ENCODE peak calls at places on chromosomes 5 and 9, in eight cellular contexts. One of them, this sample, is unnamed.

GRCh38 chr9:137807721-137808703 is 69.6 kb upstream of the CACNA1B start:
- DNase-seq in mammary epithelial cell: no peak
- DNase-seq in PC-3: no peak
- DNase-seq in HepG2: no peak
- DNase-seq in IMR-90: no peak
- DNase-seq in neural progenitor cell: no peak
- DNase-seq in adipocyte: no peak
- DNase-seq in SK-N-SH: no peak
- DNase-seq in this sample: no peak

GRCh38 chr5:178996156-178996555 is 1.0 kb upstream of the GRM6 start:
- DNase-seq in PC-3: no peak
- DNase-seq in HepG2: no peak
- DNase-seq in neural progenitor cell: peak; percentile 29
- DNase-seq in mammary epithelial cell: no peak
- DNase-seq in SK-N-SH: no peak
- DNase-seq in IMR-90: no peak
- DNase-seq in adipocyte: no peak
- DNase-seq in this sample: no peak

GRCh38 chr9:72442212-72442607 is 77.2 kb upstream of the ZFAND5 start:
- DNase-seq in PC-3: peak; percentile 84
- DNase-seq in neural progenitor cell: no peak
- DNase-seq in mammary epithelial cell: peak; percentile 75
- DNase-seq in HepG2: peak; percentile 41
- DNase-seq in SK-N-SH: no peak
- DNase-seq in adipocyte: peak; percentile 79
- DNase-seq in IMR-90: peak; percentile 88
- DNase-seq in this sample: no peak

GRCh38 chr9:131017067-131017466 is 8.1 kb downstream of the LAMC3 start:
- DNase-seq in HepG2: no peak
- DNase-seq in PC-3: no peak
- DNase-seq in mammary epithelial cell: no peak
- DNase-seq in SK-N-SH: no peak
- DNase-seq in neural progenitor cell: no peak
- DNase-seq in adipocyte: peak; percentile 19
- DNase-seq in IMR-90: no peak
- DNase-seq in this sample: no peak

GRCh38 chr9:35072461-35073275 is at the start of gene VCP:
- DNase-seq in adipocyte: peak; percentile 100
- DNase-seq in HepG2: peak; percentile 98
- DNase-seq in mammary epithelial cell: peak; percentile 99
- DNase-seq in PC-3: peak; percentile 98
- DNase-seq in SK-N-SH: peak; percentile 96
- DNase-seq in neural progenitor cell: peak; percentile 99
- DNase-seq in IMR-90: peak; percentile 99
- DNase-seq in this sample: peak; percentile 98

GRCh38 chr9:113541019-113541900 is 77.7 kb downstream of the RGS3 start:
- DNase-seq in mammary epithelial cell: peak; percentile 30
- DNase-seq in HepG2: peak; percentile 37
- DNase-seq in IMR-90: peak; percentile 55
- DNase-seq in adipocyte: peak; percentile 38
- DNase-seq in SK-N-SH: peak; percentile 62
- DNase-seq in PC-3: peak; percentile 24
- DNase-seq in neural progenitor cell: peak; percentile 87
- DNase-seq in this sample: peak; percentile 44

GRCh38 chr5:4630031-4630430 is 510.1 kb upstream of the ADAMTS16 start:
- DNase-seq in adipocyte: no peak
- DNase-seq in mammary epithelial cell: no peak
- DNase-seq in PC-3: no peak
- DNase-seq in HepG2: peak; percentile 40
- DNase-seq in SK-N-SH: no peak
- DNase-seq in neural progenitor cell: no peak
- DNase-seq in IMR-90: no peak
- DNase-seq in this sample: no peak

GRCh38 chr5:180441577-180441976 is 52.6 kb upstream of the CNOT6 start:
- DNase-seq in SK-N-SH: no peak
- DNase-seq in HepG2: no peak
- DNase-seq in mammary epithelial cell: peak; percentile 69
- DNase-seq in neural progenitor cell: no peak
- DNase-seq in IMR-90: no peak
- DNase-seq in adipocyte: peak; percentile 5
- DNase-seq in PC-3: no peak
- DNase-seq in this sample: no peak

GRCh38 chr5:20536339-20536738 is 548.3 kb upstream of the CDH18 start:
- DNase-seq in HepG2: no peak
- DNase-seq in mammary epithelial cell: no peak
- DNase-seq in PC-3: no peak
- DNase-seq in adipocyte: no peak
- DNase-seq in IMR-90: no peak
- DNase-seq in SK-N-SH: no peak
- DNase-seq in neural progenitor cell: no peak
- DNase-seq in this sample: no peak

GRCh38 chr9:127225747-127226646 is 38.6 kb upstream of the GARNL3 start:
- DNase-seq in HepG2: no peak
- DNase-seq in PC-3: peak; percentile 22
- DNase-seq in adipocyte: no peak
- DNase-seq in mammary epithelial cell: no peak
- DNase-seq in IMR-90: peak; percentile 17
- DNase-seq in SK-N-SH: no peak
- DNase-seq in neural progenitor cell: no peak
- DNase-seq in this sample: no peak

GRCh38 chr9:126794441-126794840 is 10.4 kb upstream of the ZBTB43 start:
- DNase-seq in neural progenitor cell: no peak
- DNase-seq in adipocyte: no peak
- DNase-seq in SK-N-SH: no peak
- DNase-seq in HepG2: no peak
- DNase-seq in mammary epithelial cell: no peak
- DNase-seq in PC-3: no peak
- DNase-seq in IMR-90: no peak
- DNase-seq in this sample: no peak

GRCh38 chr5:157459715-157460599 is at the start of gene NIPAL4:
- DNase-seq in IMR-90: no peak
- DNase-seq in PC-3: no peak
- DNase-seq in SK-N-SH: peak; percentile 77
- DNase-seq in neural progenitor cell: peak; percentile 55
- DNase-seq in mammary epithelial cell: peak; percentile 14
- DNase-seq in HepG2: no peak
- DNase-seq in adipocyte: peak; percentile 63
- DNase-seq in this sample: no peak

GRCh38 chr5:516338-516925 is 7.8 kb downstream of the SLC9A3 start:
- DNase-seq in SK-N-SH: no peak
- DNase-seq in adipocyte: no peak
- DNase-seq in neural progenitor cell: no peak
- DNase-seq in HepG2: no peak
- DNase-seq in mammary epithelial cell: peak; percentile 36
- DNase-seq in IMR-90: no peak
- DNase-seq in PC-3: no peak
- DNase-seq in this sample: no peak
- H3K9ac ChIP-seq in SK-N-SH: no peak overlapping the region
- H3K9ac ChIP-seq in adipocyte: no peak overlapping the region
- H3K9ac ChIP-seq in neural progenitor cell: no peak overlapping the region
- H3K9ac ChIP-seq in HepG2: no peak overlapping the region
- H3K9ac ChIP-seq in mammary epithelial cell: no peak overlapping the region
- H3K9ac ChIP-seq in IMR-90: no peak overlapping the region
- H3K9ac ChIP-seq in PC-3: no peak overlapping the region
- H3K9ac ChIP-seq in this sample: no peak overlapping the region

GRCh38 chr5:141369994-141370848 is at the start of gene PCDHGB3:
- DNase-seq in adipocyte: peak; percentile 19
- DNase-seq in HepG2: no peak
- DNase-seq in mammary epithelial cell: peak; percentile 12
- DNase-seq in SK-N-SH: no peak
- DNase-seq in IMR-90: peak; percentile 74
- DNase-seq in neural progenitor cell: no peak
- DNase-seq in PC-3: no peak
- DNase-seq in this sample: no peak

GRCh38 chr5:141373673-141374317 is at the start of gene PCDHGA6:
- DNase-seq in HepG2: no peak
- DNase-seq in neural progenitor cell: no peak
- DNase-seq in PC-3: no peak
- DNase-seq in adipocyte: peak; percentile 62
- DNase-seq in mammary epithelial cell: peak; percentile 39
- DNase-seq in IMR-90: peak; percentile 58
- DNase-seq in SK-N-SH: no peak
- DNase-seq in this sample: no peak

GRCh38 chr5:141374627-141375026 is 936 bp downstream of the PCDHGA6 start:
- DNase-seq in mammary epithelial cell: no peak
- DNase-seq in SK-N-SH: no peak
- DNase-seq in PC-3: no peak
- DNase-seq in adipocyte: no peak
- DNase-seq in neural progenitor cell: no peak
- DNase-seq in IMR-90: no peak
- DNase-seq in HepG2: no peak
- DNase-seq in this sample: no peak

GRCh38 chr5:141366016-141366896 is 2.3 kb downstream of the PCDHGA5 start:
- DNase-seq in mammary epithelial cell: no peak
- DNase-seq in IMR-90: no peak
- DNase-seq in adipocyte: no peak
- DNase-seq in neural progenitor cell: no peak
- DNase-seq in HepG2: no peak
- DNase-seq in SK-N-SH: no peak
- DNase-seq in PC-3: no peak
- DNase-seq in this sample: no peak

DNA sequence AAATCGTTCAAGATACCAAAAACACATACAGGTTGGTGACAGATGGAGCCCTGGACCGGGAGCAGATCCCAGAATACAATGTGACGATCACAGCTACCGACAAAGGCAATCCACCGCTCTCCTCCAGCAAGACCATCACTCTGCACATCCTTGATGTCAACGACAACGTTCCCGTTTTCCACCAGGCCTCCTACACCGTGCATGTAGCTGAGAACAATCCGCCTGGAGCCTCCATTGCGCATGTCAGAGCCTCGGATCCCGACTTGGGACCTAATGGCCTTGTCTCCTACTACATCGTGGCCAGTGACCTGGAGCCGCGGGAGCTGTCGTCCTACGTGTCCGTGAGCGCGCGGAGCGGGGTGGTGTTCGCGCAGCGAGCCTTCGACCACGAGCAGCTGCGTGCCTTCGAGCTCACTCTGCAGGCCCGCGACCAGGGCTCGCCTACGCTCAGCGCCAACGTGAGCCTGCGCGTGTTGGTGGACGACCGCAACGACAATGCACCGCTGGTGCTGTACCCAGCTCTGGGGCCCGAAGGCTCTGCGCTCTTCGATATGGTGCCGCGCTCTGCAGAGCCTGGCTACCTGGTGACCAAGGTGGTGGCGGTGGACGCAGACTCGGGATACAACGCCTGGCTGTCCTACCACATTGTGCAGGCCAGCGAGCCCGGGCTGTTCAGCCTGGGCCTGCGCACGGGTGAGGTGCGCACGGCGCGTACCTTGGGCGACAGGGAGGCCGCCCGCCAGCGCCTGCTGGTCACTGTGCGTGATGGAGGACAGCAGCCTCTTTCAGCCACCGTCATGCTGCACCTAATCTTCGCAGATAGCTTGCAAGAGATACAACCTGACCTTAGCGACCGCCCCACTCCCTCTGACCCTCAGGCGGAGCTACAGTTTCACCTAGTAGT is 1.8 kb downstream of the PCDHGB3 start:
- DNase-seq in adipocyte: no peak
- DNase-seq in PC-3: no peak
- DNase-seq in mammary epithelial cell: no peak
- DNase-seq in HepG2: no peak
- DNase-seq in SK-N-SH: no peak
- DNase-seq in neural progenitor cell: no peak
- DNase-seq in IMR-90: no peak
- DNase-seq in this sample: no peak
- H3K9me3 ChIP-seq in adipocyte: peaks cover 61% of the 10 kb centered on the region
- H3K9me3 ChIP-seq in PC-3: no peaks in the 10 kb centered on the region
- H3K9me3 ChIP-seq in mammary epithelial cell: peaks cover 24% of the 10 kb centered on the region
- H3K9me3 ChIP-seq in HepG2: peaks cover 53% of the 10 kb centered on the region
- H3K9me3 ChIP-seq in SK-N-SH: peaks cover 7% of the 10 kb centered on the region
- H3K9me3 ChIP-seq in neural progenitor cell: peaks cover 3% of the 10 kb centered on the region
- H3K9me3 ChIP-seq in IMR-90: peaks cover 57% of the 10 kb centered on the region
- H3K9me3 ChIP-seq in this sample: peaks cover 17% of the 10 kb centered on the region

DNA sequence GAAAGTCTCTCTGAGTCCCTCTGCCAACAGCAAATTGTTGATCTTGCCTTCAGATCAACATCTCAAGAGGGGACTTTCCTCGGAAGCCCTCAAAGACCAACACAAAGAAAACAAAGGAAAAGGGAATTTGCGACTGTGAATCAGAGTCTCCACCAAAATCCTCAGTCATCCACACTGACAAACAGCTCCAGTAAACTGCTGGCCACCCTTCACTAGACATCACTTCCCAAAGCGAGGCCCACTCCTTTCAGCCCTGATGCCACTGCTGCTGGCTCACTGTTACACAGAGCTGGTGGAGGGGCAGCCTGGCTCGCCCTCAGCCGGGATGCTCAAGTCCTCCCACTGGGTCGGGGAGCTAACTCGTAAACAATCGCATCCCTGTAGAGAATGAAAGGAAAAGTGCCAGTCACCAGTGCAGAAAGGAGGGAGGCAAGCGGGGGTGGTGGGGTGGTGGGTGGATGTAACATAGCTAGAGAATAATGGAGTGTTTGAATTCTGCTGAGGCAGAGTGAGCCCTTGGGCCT is 1.3 kb downstream of the FGF1 start:
- DNase-seq in HepG2: no peak
- DNase-seq in neural progenitor cell: peak; percentile 65
- DNase-seq in IMR-90: peak; percentile 33
- DNase-seq in adipocyte: no peak
- DNase-seq in SK-N-SH: no peak
- DNase-seq in PC-3: no peak
- DNase-seq in mammary epithelial cell: peak; percentile 44
- DNase-seq in this sample: no peak
- H3K9ac ChIP-seq in HepG2: no peak overlapping the region
- H3K9ac ChIP-seq in neural progenitor cell: no peak overlapping the region
- H3K9ac ChIP-seq in IMR-90: no peak overlapping the region
- H3K9ac ChIP-seq in adipocyte: peak overlapping the region; percentile 27
- H3K9ac ChIP-seq in SK-N-SH: no peak overlapping the region
- H3K9ac ChIP-seq in PC-3: no peak overlapping the region
- H3K9ac ChIP-seq in mammary epithelial cell: peak overlapping the region; percentile 68
- H3K9ac ChIP-seq in this sample: no peak overlapping the region

DNA sequence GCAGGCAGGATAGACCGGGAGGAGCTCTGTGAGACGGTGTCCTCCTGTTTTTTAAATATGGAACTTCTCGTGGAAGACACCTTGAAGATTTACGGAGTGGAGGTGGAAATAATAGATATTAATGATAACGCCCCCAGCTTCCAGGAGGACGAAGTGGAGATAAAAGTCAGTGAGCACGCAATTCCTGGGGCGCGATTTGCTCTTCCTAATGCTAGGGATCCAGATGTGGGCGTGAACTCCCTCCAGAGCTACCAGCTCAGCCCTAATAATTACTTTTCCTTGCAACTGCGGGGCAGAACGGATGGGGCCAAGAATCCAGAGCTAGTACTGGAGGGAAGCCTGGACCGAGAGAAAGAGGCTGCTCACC is 621 bp downstream of the PCDHGA11 start:
- DNase-seq in adipocyte: no peak
- DNase-seq in HepG2: no peak
- DNase-seq in IMR-90: no peak
- DNase-seq in PC-3: no peak
- DNase-seq in SK-N-SH: no peak
- DNase-seq in mammary epithelial cell: no peak
- DNase-seq in neural progenitor cell: no peak
- DNase-seq in this sample: no peak
- H3K9me3 ChIP-seq in adipocyte: peaks cover 44% of the 10 kb centered on the region
- H3K9me3 ChIP-seq in HepG2: peaks cover 30% of the 10 kb centered on the region
- H3K9me3 ChIP-seq in IMR-90: peaks cover 55% of the 10 kb centered on the region
- H3K9me3 ChIP-seq in PC-3: no peaks in the 10 kb centered on the region
- H3K9me3 ChIP-seq in SK-N-SH: peaks cover 23% of the 10 kb centered on the region
- H3K9me3 ChIP-seq in mammary epithelial cell: peaks cover 51% of the 10 kb centered on the region
- H3K9me3 ChIP-seq in neural progenitor cell: peaks cover 80% of the 10 kb centered on the region
- H3K9me3 ChIP-seq in this sample: peaks cover 52% of the 10 kb centered on the region

This sample was measured in NT2/D1.